ENCODE peak calls at places on chromosomes 2 and 18, in nine cellular contexts. One of them, this sample, is unnamed.

GRCh38 chr2:195837987-195838386 is 181.0 kb downstream of the SLC39A10 start:
- DNase-seq in RCC 7860: no peak
- DNase-seq in endothelial cell: no peak
- DNase-seq in kidney epithelial cell: no peak
- DNase-seq in T-helper 17 cell: no peak
- DNase-seq in H54: no peak
- DNase-seq in GF-D8: no peak
- DNase-seq in fibroblast of gingiva: peak
- DNase-seq in GOT3: no peak
- DNase-seq in this sample: no peak

GRCh38 chr18:63022429-63023022 is 297.0 kb downstream of the BCL2 start:
- DNase-seq in RCC 7860: no peak
- DNase-seq in endothelial cell: peak
- DNase-seq in kidney epithelial cell: no peak
- DNase-seq in T-helper 17 cell: no peak
- DNase-seq in H54: no peak
- DNase-seq in GF-D8: no peak
- DNase-seq in fibroblast of gingiva: no peak
- DNase-seq in GOT3: no peak
- DNase-seq in this sample: no peak

GRCh38 chr2:68045337-68045736 is 17.5 kb downstream of the C1D start:
- DNase-seq in RCC 7860: no peak
- DNase-seq in endothelial cell: no peak
- DNase-seq in kidney epithelial cell: no peak
- DNase-seq in T-helper 17 cell: no peak
- DNase-seq in H54: no peak
- DNase-seq in GF-D8: no peak
- DNase-seq in fibroblast of gingiva: no peak
- DNase-seq in GOT3: no peak
- DNase-seq in this sample: no peak

GRCh38 chr2:104321141-104321799 is 532.6 kb upstream of the POU3F3 start:
- DNase-seq in RCC 7860: no peak
- DNase-seq in endothelial cell: no peak
- DNase-seq in kidney epithelial cell: no peak
- DNase-seq in T-helper 17 cell: no peak
- DNase-seq in H54: no peak
- DNase-seq in GF-D8: no peak
- DNase-seq in fibroblast of gingiva: no peak
- DNase-seq in GOT3: no peak
- DNase-seq in this sample: no peak

GRCh38 chr18:75507636-75508035 is 80.1 kb upstream of the SMIM21 start:
- DNase-seq in RCC 7860: no peak
- DNase-seq in endothelial cell: no peak
- DNase-seq in kidney epithelial cell: no peak
- DNase-seq in T-helper 17 cell: no peak
- DNase-seq in H54: no peak
- DNase-seq in GF-D8: no peak
- DNase-seq in fibroblast of gingiva: no peak
- DNase-seq in GOT3: no peak
- DNase-seq in this sample: no peak

GRCh38 chr18:8423051-8423558 is 186.1 kb upstream of the RAB12 start:
- DNase-seq in RCC 7860: peak
- DNase-seq in endothelial cell: no peak
- DNase-seq in kidney epithelial cell: peak
- DNase-seq in T-helper 17 cell: no peak
- DNase-seq in H54: peak
- DNase-seq in GF-D8: no peak
- DNase-seq in fibroblast of gingiva: peak
- DNase-seq in GOT3: no peak
- DNase-seq in this sample: peak

GRCh38 chr18:8478166-8478967 is 130.9 kb upstream of the RAB12 start:
- DNase-seq in RCC 7860: no peak
- DNase-seq in endothelial cell: peak
- DNase-seq in kidney epithelial cell: no peak
- DNase-seq in T-helper 17 cell: peak
- DNase-seq in H54: peak
- DNase-seq in GF-D8: no peak
- DNase-seq in fibroblast of gingiva: peak
- DNase-seq in GOT3: no peak
- DNase-seq in this sample: peak

GRCh38 chr2:134508396-134508795 is 210.4 kb downstream of the TMEM163 start:
- DNase-seq in RCC 7860: no peak
- DNase-seq in endothelial cell: no peak
- DNase-seq in kidney epithelial cell: no peak
- DNase-seq in T-helper 17 cell: no peak
- DNase-seq in H54: no peak
- DNase-seq in GF-D8: no peak
- DNase-seq in fibroblast of gingiva: no peak
- DNase-seq in GOT3: no peak
- DNase-seq in this sample: no peak

GRCh38 chr2:28702887-28703286 is 48.7 kb upstream of the PPP1CB start:
- DNase-seq in RCC 7860: no peak
- DNase-seq in endothelial cell: no peak
- DNase-seq in kidney epithelial cell: no peak
- DNase-seq in T-helper 17 cell: no peak
- DNase-seq in H54: no peak
- DNase-seq in GF-D8: no peak
- DNase-seq in fibroblast of gingiva: no peak
- DNase-seq in GOT3: no peak
- DNase-seq in this sample: no peak

GRCh38 chr2:64311191-64311910 is 142.6 kb upstream of the LGALSL start:
- DNase-seq in RCC 7860: no peak
- DNase-seq in endothelial cell: no peak
- DNase-seq in kidney epithelial cell: no peak
- DNase-seq in T-helper 17 cell: no peak
- DNase-seq in H54: no peak
- DNase-seq in GF-D8: no peak
- DNase-seq in fibroblast of gingiva: no peak
- DNase-seq in GOT3: no peak
- DNase-seq in this sample: no peak

GRCh38 chr2:20506281-20506685 is 59.4 kb downstream of the RHOB start:
- DNase-seq in RCC 7860: peak
- DNase-seq in endothelial cell: no peak
- DNase-seq in kidney epithelial cell: no peak
- DNase-seq in T-helper 17 cell: no peak
- DNase-seq in H54: no peak
- DNase-seq in GF-D8: no peak
- DNase-seq in fibroblast of gingiva: peak
- DNase-seq in GOT3: no peak
- DNase-seq in this sample: peak

GRCh38 chr2:30503007-30503691 is 56.1 kb downstream of the LCLAT1 start:
- DNase-seq in RCC 7860: no peak
- DNase-seq in endothelial cell: no peak
- DNase-seq in kidney epithelial cell: no peak
- DNase-seq in T-helper 17 cell: no peak
- DNase-seq in H54: no peak
- DNase-seq in GF-D8: peak
- DNase-seq in fibroblast of gingiva: no peak
- DNase-seq in GOT3: no peak
- DNase-seq in this sample: peak

GRCh38 chr18:12890500-12890899 is 6.5 kb upstream of the PTPN2 start:
- DNase-seq in RCC 7860: no peak
- DNase-seq in endothelial cell: no peak
- DNase-seq in kidney epithelial cell: no peak
- DNase-seq in T-helper 17 cell: no peak
- DNase-seq in H54: no peak
- DNase-seq in GF-D8: peak
- DNase-seq in fibroblast of gingiva: no peak
- DNase-seq in GOT3: no peak
- DNase-seq in this sample: no peak

GRCh38 chr2:224892574-224893204 is 149.6 kb downstream of the DOCK10 start:
- DNase-seq in RCC 7860: no peak
- DNase-seq in endothelial cell: no peak
- DNase-seq in kidney epithelial cell: no peak
- DNase-seq in T-helper 17 cell: no peak
- DNase-seq in H54: no peak
- DNase-seq in GF-D8: no peak
- DNase-seq in fibroblast of gingiva: peak
- DNase-seq in GOT3: no peak
- DNase-seq in this sample: no peak

GRCh38 chr2:217035967-217036366 is 176.1 kb upstream of the TNP1 start:
- DNase-seq in RCC 7860: no peak
- DNase-seq in endothelial cell: no peak
- DNase-seq in kidney epithelial cell: no peak
- DNase-seq in T-helper 17 cell: no peak
- DNase-seq in H54: no peak
- DNase-seq in GF-D8: no peak
- DNase-seq in fibroblast of gingiva: peak
- DNase-seq in GOT3: no peak
- DNase-seq in this sample: no peak

GRCh38 chr2:239239607-239240479 is 161.0 kb downstream of the HDAC4 start:
- DNase-seq in RCC 7860: no peak
- DNase-seq in endothelial cell: peak
- DNase-seq in kidney epithelial cell: no peak
- DNase-seq in T-helper 17 cell: no peak
- DNase-seq in H54: no peak
- DNase-seq in GF-D8: peak
- DNase-seq in fibroblast of gingiva: peak
- DNase-seq in GOT3: no peak
- DNase-seq in this sample: no peak

GRCh38 chr2:217178366-217178765 is 318.5 kb upstream of the TNP1 start:
- DNase-seq in RCC 7860: no peak
- DNase-seq in endothelial cell: no peak
- DNase-seq in kidney epithelial cell: no peak
- DNase-seq in T-helper 17 cell: no peak
- DNase-seq in H54: no peak
- DNase-seq in GF-D8: no peak
- DNase-seq in fibroblast of gingiva: no peak
- DNase-seq in GOT3: no peak
- DNase-seq in this sample: no peak

GRCh38 chr2:228840113-228840742 is 430.9 kb downstream of the PID1 start:
- DNase-seq in RCC 7860: no peak
- DNase-seq in endothelial cell: no peak
- DNase-seq in kidney epithelial cell: no peak
- DNase-seq in T-helper 17 cell: no peak
- DNase-seq in H54: no peak
- DNase-seq in GF-D8: no peak
- DNase-seq in fibroblast of gingiva: no peak
- DNase-seq in GOT3: no peak
- DNase-seq in this sample: no peak

GRCh38 chr2:95377724-95378123 is 24.8 kb upstream of the FAHD2A start:
- DNase-seq in RCC 7860: no peak
- DNase-seq in endothelial cell: no peak
- DNase-seq in kidney epithelial cell: no peak
- DNase-seq in T-helper 17 cell: no peak
- DNase-seq in H54: no peak
- DNase-seq in GF-D8: no peak
- DNase-seq in fibroblast of gingiva: no peak
- DNase-seq in GOT3: no peak
- DNase-seq in this sample: no peak

GRCh38 chr2:232478571-232479340 is 8.9 kb downstream of the ECEL1 start:
- DNase-seq in RCC 7860: no peak
- DNase-seq in endothelial cell: no peak
- DNase-seq in kidney epithelial cell: no peak
- DNase-seq in T-helper 17 cell: no peak
- DNase-seq in H54: no peak
- DNase-seq in GF-D8: no peak
- DNase-seq in fibroblast of gingiva: no peak
- DNase-seq in GOT3: no peak
- DNase-seq in this sample: no peak

GRCh38 chr18:32378705-32379104 is 92.0 kb downstream of the GAREM1 start:
- DNase-seq in RCC 7860: no peak
- DNase-seq in endothelial cell: no peak
- DNase-seq in kidney epithelial cell: no peak
- DNase-seq in T-helper 17 cell: no peak
- DNase-seq in H54: no peak
- DNase-seq in GF-D8: no peak
- DNase-seq in fibroblast of gingiva: peak
- DNase-seq in GOT3: no peak
- DNase-seq in this sample: peak

GRCh38 chr2:175880-176800 is 87.7 kb downstream of the SH3YL1 start:
- DNase-seq in RCC 7860: no peak
- DNase-seq in endothelial cell: no peak
- DNase-seq in kidney epithelial cell: no peak
- DNase-seq in T-helper 17 cell: no peak
- DNase-seq in H54: no peak
- DNase-seq in GF-D8: no peak
- DNase-seq in fibroblast of gingiva: no peak
- DNase-seq in GOT3: no peak
- DNase-seq in this sample: no peak

GRCh38 chr2:61340242-61340641 is 130.6 kb downstream of the USP34 start:
- DNase-seq in RCC 7860: no peak
- DNase-seq in endothelial cell: no peak
- DNase-seq in kidney epithelial cell: no peak
- DNase-seq in T-helper 17 cell: no peak
- DNase-seq in H54: no peak
- DNase-seq in GF-D8: no peak
- DNase-seq in fibroblast of gingiva: peak
- DNase-seq in GOT3: no peak
- DNase-seq in this sample: peak

GRCh38 chr18:21406111-21406510 is 164.1 kb downstream of the GREB1L start:
- DNase-seq in RCC 7860: no peak
- DNase-seq in endothelial cell: no peak
- DNase-seq in kidney epithelial cell: peak
- DNase-seq in T-helper 17 cell: no peak
- DNase-seq in H54: peak
- DNase-seq in GF-D8: no peak
- DNase-seq in fibroblast of gingiva: no peak
- DNase-seq in GOT3: no peak
- DNase-seq in this sample: peak

GRCh38 chr2:178227187-178227586 is 32.9 kb downstream of the OSBPL6 start:
- DNase-seq in RCC 7860: peak
- DNase-seq in endothelial cell: no peak
- DNase-seq in kidney epithelial cell: peak
- DNase-seq in T-helper 17 cell: no peak
- DNase-seq in H54: peak
- DNase-seq in GF-D8: no peak
- DNase-seq in fibroblast of gingiva: no peak
- DNase-seq in GOT3: no peak
- DNase-seq in this sample: peak

GRCh38 chr2:236171213-236172201 is 3.3 kb upstream of the GBX2 start:
- DNase-seq in RCC 7860: no peak
- DNase-seq in endothelial cell: no peak
- DNase-seq in kidney epithelial cell: no peak
- DNase-seq in T-helper 17 cell: no peak
- DNase-seq in H54: no peak
- DNase-seq in GF-D8: no peak
- DNase-seq in fibroblast of gingiva: no peak
- DNase-seq in GOT3: no peak
- DNase-seq in this sample: no peak

GRCh38 chr2:16546128-16546754 is 119.4 kb downstream of the CYRIA start:
- DNase-seq in RCC 7860: peak
- DNase-seq in endothelial cell: peak
- DNase-seq in kidney epithelial cell: peak
- DNase-seq in T-helper 17 cell: no peak
- DNase-seq in H54: no peak
- DNase-seq in GF-D8: no peak
- DNase-seq in fibroblast of gingiva: no peak
- DNase-seq in GOT3: no peak
- DNase-seq in this sample: peak

GRCh38 chr2:196696423-196697073 is 57.0 kb downstream of the CCDC150 start:
- DNase-seq in RCC 7860: peak
- DNase-seq in endothelial cell: no peak
- DNase-seq in kidney epithelial cell: peak
- DNase-seq in T-helper 17 cell: no peak
- DNase-seq in H54: peak
- DNase-seq in GF-D8: no peak
- DNase-seq in fibroblast of gingiva: peak
- DNase-seq in GOT3: no peak
- DNase-seq in this sample: peak

GRCh38 chr2:207200136-207200535 is 34.4 kb upstream of the KLF7 start:
- DNase-seq in RCC 7860: no peak
- DNase-seq in endothelial cell: no peak
- DNase-seq in kidney epithelial cell: no peak
- DNase-seq in T-helper 17 cell: no peak
- DNase-seq in H54: no peak
- DNase-seq in GF-D8: no peak
- DNase-seq in fibroblast of gingiva: no peak
- DNase-seq in GOT3: no peak
- DNase-seq in this sample: no peak

GRCh38 chr2:10984418-10985130 is 72.8 kb downstream of the KCNF1 start:
- DNase-seq in RCC 7860: no peak
- DNase-seq in endothelial cell: no peak
- DNase-seq in kidney epithelial cell: no peak
- DNase-seq in T-helper 17 cell: no peak
- DNase-seq in H54: no peak
- DNase-seq in GF-D8: no peak
- DNase-seq in fibroblast of gingiva: no peak
- DNase-seq in GOT3: no peak
- DNase-seq in this sample: no peak

GRCh38 chr2:179338681-179339080 is 74.0 kb upstream of the SESTD1 start:
- DNase-seq in RCC 7860: no peak
- DNase-seq in endothelial cell: no peak
- DNase-seq in kidney epithelial cell: no peak
- DNase-seq in T-helper 17 cell: no peak
- DNase-seq in H54: no peak
- DNase-seq in GF-D8: no peak
- DNase-seq in fibroblast of gingiva: peak
- DNase-seq in GOT3: no peak
- DNase-seq in this sample: peak